ENCODE peak calls at places on chromosomes 3 and 15, in six cellular contexts. One of them, this sample, is unnamed.

GRCh38 chr3:125670945-125671344 is 75.6 kb upstream of the OSBPL11 start:
- DNase-seq in anterior cingulate cortex: no peak
- DNase-seq in brain microvascular endothelial cell: no peak
- DNase-seq in T-helper 2 cell: no peak
- DNase-seq in midbrain: no peak
- DNase-seq in HS-27A: no peak
- DNase-seq in this sample: no peak

GRCh38 chr15:101723161-101723873 is 956 bp downstream of the TARS3 start:
- DNase-seq in anterior cingulate cortex: no peak
- DNase-seq in brain microvascular endothelial cell: peak
- DNase-seq in T-helper 2 cell: peak
- DNase-seq in midbrain: peak
- DNase-seq in HS-27A: no peak
- DNase-seq in this sample: peak

GRCh38 chr3:184460276-184460675 is 80.4 kb downstream of the CHRD start:
- DNase-seq in anterior cingulate cortex: no peak
- DNase-seq in brain microvascular endothelial cell: no peak
- DNase-seq in T-helper 2 cell: no peak
- DNase-seq in midbrain: no peak
- DNase-seq in HS-27A: no peak
- DNase-seq in this sample: no peak

GRCh38 chr3:60756636-60757035 is 494.6 kb downstream of the FHIT start:
- DNase-seq in anterior cingulate cortex: no peak
- DNase-seq in brain microvascular endothelial cell: no peak
- DNase-seq in T-helper 2 cell: no peak
- DNase-seq in midbrain: no peak
- DNase-seq in HS-27A: no peak
- DNase-seq in this sample: no peak

GRCh38 chr3:61357902-61358301 is 106.7 kb upstream of the FHIT start:
- DNase-seq in anterior cingulate cortex: no peak
- DNase-seq in brain microvascular endothelial cell: no peak
- DNase-seq in T-helper 2 cell: no peak
- DNase-seq in midbrain: no peak
- DNase-seq in HS-27A: no peak
- DNase-seq in this sample: no peak

GRCh38 chr3:53166781-53167291 is 5.8 kb downstream of the PRKCD start:
- DNase-seq in anterior cingulate cortex: peak
- DNase-seq in brain microvascular endothelial cell: peak
- DNase-seq in T-helper 2 cell: no peak
- DNase-seq in midbrain: peak
- DNase-seq in HS-27A: peak
- DNase-seq in this sample: no peak

GRCh38 chr15:69467636-69468035 is 15.0 kb downstream of the RPLP1 start:
- DNase-seq in anterior cingulate cortex: no peak
- DNase-seq in brain microvascular endothelial cell: no peak
- DNase-seq in T-helper 2 cell: no peak
- DNase-seq in midbrain: no peak
- DNase-seq in HS-27A: no peak
- DNase-seq in this sample: no peak

GRCh38 chr15:82985688-82986441 is at the start of gene RAMAC:
- DNase-seq in anterior cingulate cortex: peak
- DNase-seq in brain microvascular endothelial cell: peak
- DNase-seq in T-helper 2 cell: peak
- DNase-seq in midbrain: peak
- DNase-seq in HS-27A: peak
- DNase-seq in this sample: peak

GRCh38 chr3:36132214-36132613 is 248.1 kb upstream of the STAC start:
- DNase-seq in anterior cingulate cortex: no peak
- DNase-seq in brain microvascular endothelial cell: no peak
- DNase-seq in T-helper 2 cell: no peak
- DNase-seq in midbrain: no peak
- DNase-seq in HS-27A: no peak
- DNase-seq in this sample: no peak

This sample was measured in KG1.